ENCODE peak calls at places on chromosomes 1 and 21, in nine cellular contexts. One of them, this sample, is unnamed.

GRCh38 chr1:235329139-235329808 is 904 bp downstream of the GGPS1 start:
- DNase-seq in choroid plexus epithelial cell: peak
- DNase-seq in mucosa of descending colon: peak
- DNase-seq in foreskin fibroblast: peak
- DNase-seq in ascending aorta: peak
- DNase-seq in cardiac fibroblast: peak
- DNase-seq in CD8-positive, alpha-beta memory T cell: peak
- DNase-seq in heart right ventricle: no peak
- DNase-seq in AG04449: no peak
- DNase-seq in this sample: peak

GRCh38 chr1:15215116-15215515 is 31.9 kb upstream of the FHAD1 start:
- DNase-seq in cardiac fibroblast: no peak
- DNase-seq in mucosa of descending colon: peak
- DNase-seq in ascending aorta: no peak
- DNase-seq in choroid plexus epithelial cell: no peak
- DNase-seq in heart right ventricle: no peak
- DNase-seq in CD8-positive, alpha-beta memory T cell: no peak
- DNase-seq in foreskin fibroblast: no peak
- DNase-seq in AG04449: no peak
- DNase-seq in this sample: no peak

GRCh38 chr1:65688848-65689247 is 103.8 kb upstream of the PDE4B start:
- DNase-seq in choroid plexus epithelial cell: no peak
- DNase-seq in heart right ventricle: no peak
- DNase-seq in mucosa of descending colon: no peak
- DNase-seq in foreskin fibroblast: peak
- DNase-seq in CD8-positive, alpha-beta memory T cell: no peak
- DNase-seq in ascending aorta: no peak
- DNase-seq in cardiac fibroblast: no peak
- DNase-seq in AG04449: no peak
- DNase-seq in this sample: no peak

GRCh38 chr1:201128476-201128875 is 1.5 kb upstream of the ASCL5 start:
- DNase-seq in mucosa of descending colon: no peak
- DNase-seq in ascending aorta: no peak
- DNase-seq in cardiac fibroblast: no peak
- DNase-seq in heart right ventricle: no peak
- DNase-seq in foreskin fibroblast: no peak
- DNase-seq in choroid plexus epithelial cell: no peak
- DNase-seq in AG04449: no peak
- DNase-seq in CD8-positive, alpha-beta memory T cell: no peak
- DNase-seq in this sample: no peak

GRCh38 chr1:24964811-24965570 is 34.9 kb upstream of the RUNX3 start:
- DNase-seq in heart right ventricle: peak
- DNase-seq in mucosa of descending colon: peak
- DNase-seq in cardiac fibroblast: no peak
- DNase-seq in choroid plexus epithelial cell: peak
- DNase-seq in ascending aorta: peak
- DNase-seq in foreskin fibroblast: no peak
- DNase-seq in CD8-positive, alpha-beta memory T cell: peak
- DNase-seq in AG04449: peak
- DNase-seq in this sample: peak

GRCh38 chr1:116755036-116755435 is 806 bp downstream of the CD2 start:
- DNase-seq in AG04449: no peak
- DNase-seq in cardiac fibroblast: no peak
- DNase-seq in mucosa of descending colon: no peak
- DNase-seq in CD8-positive, alpha-beta memory T cell: no peak
- DNase-seq in foreskin fibroblast: no peak
- DNase-seq in heart right ventricle: no peak
- DNase-seq in ascending aorta: no peak
- DNase-seq in choroid plexus epithelial cell: no peak
- DNase-seq in this sample: no peak

GRCh38 chr1:21406659-21407058 is 33.3 kb upstream of the NBPF3 start:
- DNase-seq in mucosa of descending colon: no peak
- DNase-seq in choroid plexus epithelial cell: no peak
- DNase-seq in ascending aorta: no peak
- DNase-seq in cardiac fibroblast: no peak
- DNase-seq in heart right ventricle: no peak
- DNase-seq in foreskin fibroblast: no peak
- DNase-seq in AG04449: no peak
- DNase-seq in CD8-positive, alpha-beta memory T cell: no peak
- DNase-seq in this sample: no peak

GRCh38 chr1:7899741-7900140 is 40.9 kb downstream of the TNFRSF9 start:
- DNase-seq in mucosa of descending colon: no peak
- DNase-seq in CD8-positive, alpha-beta memory T cell: no peak
- DNase-seq in cardiac fibroblast: peak
- DNase-seq in heart right ventricle: no peak
- DNase-seq in choroid plexus epithelial cell: peak
- DNase-seq in AG04449: no peak
- DNase-seq in foreskin fibroblast: no peak
- DNase-seq in ascending aorta: no peak
- DNase-seq in this sample: peak

GRCh38 chr21:39093526-39093925 is 89.7 kb downstream of the PSMG1 start:
- DNase-seq in CD8-positive, alpha-beta memory T cell: no peak
- DNase-seq in ascending aorta: peak
- DNase-seq in AG04449: no peak
- DNase-seq in mucosa of descending colon: no peak
- DNase-seq in choroid plexus epithelial cell: no peak
- DNase-seq in heart right ventricle: no peak
- DNase-seq in foreskin fibroblast: no peak
- DNase-seq in cardiac fibroblast: no peak
- DNase-seq in this sample: no peak

GRCh38 chr21:46216132-46216747 is 12.3 kb downstream of the LSS start:
- DNase-seq in choroid plexus epithelial cell: no peak
- DNase-seq in ascending aorta: peak
- DNase-seq in foreskin fibroblast: no peak
- DNase-seq in AG04449: no peak
- DNase-seq in heart right ventricle: no peak
- DNase-seq in CD8-positive, alpha-beta memory T cell: no peak
- DNase-seq in mucosa of descending colon: no peak
- DNase-seq in cardiac fibroblast: no peak
- DNase-seq in this sample: no peak

GRCh38 chr1:1399870-1400575 is 888 bp upstream of the CCNL2 start:
- DNase-seq in mucosa of descending colon: peak
- DNase-seq in AG04449: no peak
- DNase-seq in heart right ventricle: no peak
- DNase-seq in ascending aorta: no peak
- DNase-seq in CD8-positive, alpha-beta memory T cell: no peak
- DNase-seq in cardiac fibroblast: peak
- DNase-seq in foreskin fibroblast: peak
- DNase-seq in choroid plexus epithelial cell: peak
- DNase-seq in this sample: peak

DNA sequence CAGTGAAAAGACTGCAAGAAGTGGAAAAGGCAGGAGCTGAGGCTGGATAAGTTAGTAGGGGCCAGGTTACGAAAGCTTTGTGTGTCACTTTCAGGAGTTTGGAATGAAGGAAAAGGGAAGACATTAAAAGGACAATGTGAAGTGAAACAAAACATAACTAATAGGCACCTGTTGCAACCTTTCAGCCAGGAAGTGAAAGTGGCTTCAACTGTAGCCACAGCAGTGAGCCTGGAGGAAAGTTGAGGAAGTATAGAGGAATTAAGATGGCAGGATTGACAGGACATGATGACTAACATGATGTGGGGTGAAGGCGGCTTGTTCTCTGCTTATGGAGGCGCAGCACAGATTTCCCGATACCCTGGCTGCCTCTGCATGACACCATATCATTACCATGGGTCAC is 68.9 kb downstream of the C4BPA start:
- DNase-seq in mucosa of descending colon: peak
- DNase-seq in CD8-positive, alpha-beta memory T cell: no peak
- DNase-seq in heart right ventricle: no peak
- DNase-seq in AG04449: no peak
- DNase-seq in ascending aorta: no peak
- DNase-seq in foreskin fibroblast: no peak
- DNase-seq in choroid plexus epithelial cell: no peak
- DNase-seq in cardiac fibroblast: no peak
- DNase-seq in this sample: peak
- H3K4me3 ChIP-seq in mucosa of descending colon: no peak
- H3K4me3 ChIP-seq in CD8-positive, alpha-beta memory T cell: no peak
- H3K4me3 ChIP-seq in heart right ventricle: no peak
- H3K4me3 ChIP-seq in AG04449: no peak
- H3K4me3 ChIP-seq in ascending aorta: no peak
- H3K4me3 ChIP-seq in foreskin fibroblast: no peak
- H3K4me3 ChIP-seq in choroid plexus epithelial cell: no peak
- H3K4me3 ChIP-seq in cardiac fibroblast: no peak
- H3K4me3 ChIP-seq in this sample: no peak

DNA sequence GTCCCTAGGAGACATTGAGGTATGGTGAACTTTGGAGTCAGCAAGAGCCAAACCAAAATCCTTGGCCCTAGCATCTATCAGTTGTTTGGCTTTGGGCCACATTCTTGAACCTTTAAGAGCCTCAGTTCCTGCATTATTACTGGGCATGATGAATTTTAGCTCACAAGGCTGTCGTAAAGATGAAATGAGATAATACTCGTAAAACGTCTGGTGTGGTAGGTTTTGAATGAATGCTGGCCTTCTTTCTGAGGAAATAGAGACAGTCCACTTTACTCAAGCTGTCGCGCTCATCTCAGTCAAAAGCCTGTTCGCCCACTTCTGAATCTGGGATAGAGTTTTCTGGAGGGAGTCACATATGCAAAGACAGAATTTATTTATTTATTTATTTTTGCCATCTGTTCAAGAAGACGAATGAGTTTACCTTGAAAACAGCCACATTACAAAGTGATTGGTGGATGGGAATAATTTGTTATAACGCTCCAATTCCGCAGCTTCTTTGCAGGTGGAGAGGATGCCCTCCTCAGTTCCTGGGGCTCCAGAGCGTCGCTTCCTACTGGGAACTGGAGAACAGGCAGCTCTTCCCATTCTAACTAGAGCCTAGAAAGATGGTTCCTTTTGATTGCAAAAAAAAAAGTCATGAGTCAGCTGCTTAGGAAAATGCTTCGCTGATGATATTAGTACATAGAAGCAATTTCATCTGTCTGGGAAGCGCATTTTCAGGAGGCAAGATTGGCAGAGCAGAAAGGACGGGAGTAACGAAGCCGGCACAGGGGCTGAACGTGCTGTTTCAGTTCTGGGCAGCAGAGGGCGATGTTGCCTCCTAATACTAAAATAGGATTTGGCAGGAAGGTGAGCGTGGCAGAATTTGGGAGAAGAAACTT is 49.9 kb upstream of the CYP2J2 start:
- DNase-seq in choroid plexus epithelial cell: peak
- DNase-seq in CD8-positive, alpha-beta memory T cell: no peak
- DNase-seq in AG04449: no peak
- DNase-seq in mucosa of descending colon: peak
- DNase-seq in ascending aorta: peak
- DNase-seq in cardiac fibroblast: peak
- DNase-seq in foreskin fibroblast: peak
- DNase-seq in heart right ventricle: peak
- DNase-seq in this sample: peak
- H3K4me3 ChIP-seq in choroid plexus epithelial cell: no peak
- H3K4me3 ChIP-seq in CD8-positive, alpha-beta memory T cell: no peak
- H3K4me3 ChIP-seq in AG04449: no peak
- H3K4me3 ChIP-seq in mucosa of descending colon: no peak
- H3K4me3 ChIP-seq in ascending aorta: peak
- H3K4me3 ChIP-seq in cardiac fibroblast: no peak
- H3K4me3 ChIP-seq in foreskin fibroblast: no peak
- H3K4me3 ChIP-seq in heart right ventricle: no peak
- H3K4me3 ChIP-seq in this sample: no peak

GRCh38 chr1:205316179-205316578 is 5.4 kb downstream of the NUAK2 start:
- DNase-seq in mucosa of descending colon: no peak
- DNase-seq in CD8-positive, alpha-beta memory T cell: no peak
- DNase-seq in foreskin fibroblast: no peak
- DNase-seq in cardiac fibroblast: no peak
- DNase-seq in AG04449: no peak
- DNase-seq in choroid plexus epithelial cell: no peak
- DNase-seq in ascending aorta: no peak
- DNase-seq in heart right ventricle: no peak
- DNase-seq in this sample: no peak
- H3K4me3 ChIP-seq in mucosa of descending colon: no peak
- H3K4me3 ChIP-seq in CD8-positive, alpha-beta memory T cell: peak
- H3K4me3 ChIP-seq in foreskin fibroblast: no peak
- H3K4me3 ChIP-seq in cardiac fibroblast: no peak
- H3K4me3 ChIP-seq in AG04449: no peak
- H3K4me3 ChIP-seq in choroid plexus epithelial cell: no peak
- H3K4me3 ChIP-seq in ascending aorta: no peak
- H3K4me3 ChIP-seq in heart right ventricle: no peak
- H3K4me3 ChIP-seq in this sample: no peak

GRCh38 chr21:36710729-36711048 is 11.8 kb downstream of the SIM2 start:
- DNase-seq in heart right ventricle: no peak
- DNase-seq in mucosa of descending colon: no peak
- DNase-seq in choroid plexus epithelial cell: no peak
- DNase-seq in cardiac fibroblast: no peak
- DNase-seq in foreskin fibroblast: no peak
- DNase-seq in CD8-positive, alpha-beta memory T cell: no peak
- DNase-seq in ascending aorta: peak
- DNase-seq in AG04449: no peak
- DNase-seq in this sample: peak

GRCh38 chr21:36708512-36709029 is 9.7 kb downstream of the SIM2 start:
- DNase-seq in cardiac fibroblast: no peak
- DNase-seq in choroid plexus epithelial cell: no peak
- DNase-seq in ascending aorta: peak
- DNase-seq in AG04449: no peak
- DNase-seq in mucosa of descending colon: no peak
- DNase-seq in foreskin fibroblast: no peak
- DNase-seq in CD8-positive, alpha-beta memory T cell: no peak
- DNase-seq in heart right ventricle: no peak
- DNase-seq in this sample: no peak

GRCh38 chr21:36709030-36709867 is 10.3 kb downstream of the SIM2 start:
- DNase-seq in AG04449: no peak
- DNase-seq in cardiac fibroblast: no peak
- DNase-seq in choroid plexus epithelial cell: no peak
- DNase-seq in heart right ventricle: no peak
- DNase-seq in CD8-positive, alpha-beta memory T cell: no peak
- DNase-seq in mucosa of descending colon: no peak
- DNase-seq in ascending aorta: peak
- DNase-seq in foreskin fibroblast: no peak
- DNase-seq in this sample: no peak

GRCh38 chr21:36707763-36708511 is 9.0 kb downstream of the SIM2 start:
- DNase-seq in choroid plexus epithelial cell: no peak
- DNase-seq in AG04449: no peak
- DNase-seq in cardiac fibroblast: no peak
- DNase-seq in heart right ventricle: no peak
- DNase-seq in CD8-positive, alpha-beta memory T cell: no peak
- DNase-seq in ascending aorta: peak
- DNase-seq in foreskin fibroblast: no peak
- DNase-seq in mucosa of descending colon: no peak
- DNase-seq in this sample: no peak

DNA sequence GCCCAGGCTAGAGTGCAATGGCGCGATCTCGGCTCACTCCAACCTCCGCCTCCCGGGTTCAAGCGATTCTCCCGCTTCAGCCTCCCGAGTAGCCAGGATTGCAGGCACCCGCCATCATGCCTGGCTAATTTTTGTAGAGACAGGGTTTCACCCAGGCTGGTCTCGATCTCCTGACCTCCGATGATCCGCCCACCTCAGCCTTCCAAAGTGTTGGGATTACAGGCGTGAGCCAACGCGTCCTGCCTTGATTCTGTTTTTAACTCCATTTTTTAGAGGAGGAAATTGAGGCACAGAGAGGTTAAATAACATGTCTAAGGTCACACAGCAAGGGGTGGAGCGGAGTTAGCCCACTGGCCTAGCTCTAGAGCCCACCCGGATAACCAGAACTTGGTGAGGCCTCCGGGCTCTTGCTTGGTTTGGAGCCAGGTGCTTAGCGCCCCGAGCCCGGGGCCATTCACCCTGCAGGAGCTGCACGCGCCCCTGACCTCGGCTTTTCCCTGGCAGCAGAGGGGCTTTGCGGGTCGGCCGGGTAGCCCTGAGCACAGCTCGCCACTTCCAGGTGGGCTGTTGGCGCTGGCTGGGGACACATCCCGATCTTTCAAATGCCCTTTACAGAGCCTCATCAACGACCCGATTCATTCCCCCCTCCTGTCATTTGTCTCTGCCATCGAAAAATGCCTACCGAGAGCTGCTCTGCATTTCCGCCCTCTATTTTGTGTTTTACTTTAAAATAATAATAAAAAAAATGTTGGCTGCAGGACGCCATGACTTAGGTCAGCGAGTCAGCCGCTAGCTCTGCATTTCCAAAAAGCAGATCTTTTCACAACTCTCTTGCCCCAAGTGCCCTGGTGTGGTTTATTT is 11.2 kb downstream of the SIM2 start:
- DNase-seq in ascending aorta: peak
- DNase-seq in mucosa of descending colon: no peak
- DNase-seq in choroid plexus epithelial cell: no peak
- DNase-seq in AG04449: no peak
- DNase-seq in cardiac fibroblast: no peak
- DNase-seq in heart right ventricle: no peak
- DNase-seq in foreskin fibroblast: no peak
- DNase-seq in CD8-positive, alpha-beta memory T cell: no peak
- DNase-seq in this sample: no peak
- H3K4me3 ChIP-seq in ascending aorta: no peak
- H3K4me3 ChIP-seq in mucosa of descending colon: no peak
- H3K4me3 ChIP-seq in choroid plexus epithelial cell: no peak
- H3K4me3 ChIP-seq in AG04449: no peak
- H3K4me3 ChIP-seq in cardiac fibroblast: no peak
- H3K4me3 ChIP-seq in heart right ventricle: no peak
- H3K4me3 ChIP-seq in foreskin fibroblast: no peak
- H3K4me3 ChIP-seq in CD8-positive, alpha-beta memory T cell: no peak
- H3K4me3 ChIP-seq in this sample: no peak

This sample was measured in NB4.